ENCODE peak calls at places on chromosomes 1 and 21, in nine cellular contexts. P, U, J, H, N, O, Z, S and I are unnamed samples.

GRCh38 chr1:43982241-43982640 is 3.2 kb downstream of the B4GALT2 start:
- DNase-seq in O (no peak), N (no peak), U (no peak), S (no peak), J (no peak), P (no peak), Z (no peak), H (no peak), I (no peak)

GRCh38 chr1:171801395-171801990 is 20.0 kb downstream of the METTL13 start:
- DNase-seq in U (no peak), P (peak; percentile 73), O (no peak), J (no peak), H (no peak), Z (no peak), S (peak; percentile 73), N (no peak), I (no peak)

GRCh38 chr21:41564871-41565281 is 56.9 kb upstream of the TMPRSS2 start:
- DNase-seq in O (no peak), P (no peak), N (no peak), U (peak; percentile 63), Z (no peak), J (no peak), S (no peak), H (no peak), I (no peak)

GRCh38 chr1:240169188-240169587 is 77.5 kb downstream of the FMN2 start:
- DNase-seq in H (no peak), S (peak; percentile 13), Z (no peak), P (no peak), O (no peak), U (no peak), N (no peak), J (no peak), I (no peak)

GRCh38 chr1:200907611-200908097 is 13.0 kb downstream of the INAVA start:
- DNase-seq in J (no peak), U (no peak), Z (no peak), O (no peak), N (no peak), P (no peak), S (no peak), H (no peak), I (no peak)

GRCh38 chr1:47587891-47588582 is 150.2 kb downstream of the FOXD2 start:
- DNase-seq in P (peak; percentile 70), N (no peak), O (peak; percentile 55), J (no peak), Z (no peak), S (no peak), H (no peak), U (no peak), I (no peak)

GRCh38 chr21:36115138-36115710 is 19.7 kb upstream of the CBR3 start:
- DNase-seq in O (no peak), U (no peak), S (no peak), J (no peak), P (no peak), Z (no peak), H (no peak), N (no peak), I (no peak)

GRCh38 chr21:23009360-23009759 is 2011.2 kb downstream of the NCAM2 start:
- DNase-seq in S (no peak), O (no peak), N (no peak), U (no peak), H (no peak), Z (no peak), J (no peak), P (no peak), I (no peak)

GRCh38 chr1:109827986-109828385 is 64.3 kb upstream of the EPS8L3 start:
- DNase-seq in H (no peak), U (no peak), S (no peak), N (no peak), O (no peak), P (no peak), Z (no peak), J (no peak), I (no peak)

GRCh38 chr1:209248649-209249279 is 334.8 kb upstream of the CAMK1G start:
- DNase-seq in H (no peak), O (peak; percentile 34), U (peak; percentile 60), S (peak; percentile 72), P (peak; percentile 72), N (no peak), J (peak; percentile 25), Z (no peak), I (no peak)

GRCh38 chr1:192401832-192402231 is 85.0 kb downstream of the RGS21 start:
- DNase-seq in N (no peak), S (no peak), O (no peak), U (no peak), H (no peak), J (no peak), P (no peak), Z (no peak), I (no peak)

GRCh38 chr1:221419513-221420088 is 322.3 kb downstream of the DUSP10 start:
- DNase-seq in J (no peak), O (no peak), P (no peak), U (no peak), Z (no peak), H (no peak), N (no peak), S (no peak), I (no peak)

GRCh38 chr1:62425041-62425440 is 11.8 kb upstream of the USP1 start:
- DNase-seq in H (no peak), S (no peak), N (no peak), Z (no peak), P (no peak), J (no peak), O (no peak), U (no peak), I (no peak)

GRCh38 chr1:24742090-24742938 is 2.9 kb upstream of the CLIC4 start:
- DNase-seq in J (no peak), U (no peak), H (no peak), P (no peak), O (no peak), S (no peak), N (no peak), Z (no peak), I (peak; percentile 51)

GRCh38 chr1:223664106-223664505 is 1.4 kb downstream of the CAPN8 start:
- DNase-seq in U (peak; percentile 58), N (no peak), H (no peak), P (no peak), S (no peak), Z (no peak), J (no peak), O (no peak), I (no peak)

GRCh38 chr1:46342084-46342656 is 1.6 kb downstream of the NSUN4 start:
- DNase-seq in S (peak; percentile 15), H (no peak), P (no peak), N (no peak), O (no peak), Z (no peak), U (no peak), J (peak; percentile 13), I (no peak)

GRCh38 chr1:151806170-151806569 is 951 bp upstream of the LINGO4 start:
- DNase-seq in U (no peak), J (no peak), O (no peak), S (no peak), H (no peak), Z (no peak), P (no peak), N (no peak), I (no peak)
- H3K4me1 ChIP-seq in U (peaks cover 16% of the 10 kb centered on the region), J (no peaks in the 10 kb centered on the region), O (no peaks in the 10 kb centered on the region), S (no peaks in the 10 kb centered on the region), H (no peaks in the 10 kb centered on the region), Z (no peaks in the 10 kb centered on the region), P (no peaks in the 10 kb centered on the region), N (no peaks in the 10 kb centered on the region), I (no peaks in the 10 kb centered on the region)

DNA sequence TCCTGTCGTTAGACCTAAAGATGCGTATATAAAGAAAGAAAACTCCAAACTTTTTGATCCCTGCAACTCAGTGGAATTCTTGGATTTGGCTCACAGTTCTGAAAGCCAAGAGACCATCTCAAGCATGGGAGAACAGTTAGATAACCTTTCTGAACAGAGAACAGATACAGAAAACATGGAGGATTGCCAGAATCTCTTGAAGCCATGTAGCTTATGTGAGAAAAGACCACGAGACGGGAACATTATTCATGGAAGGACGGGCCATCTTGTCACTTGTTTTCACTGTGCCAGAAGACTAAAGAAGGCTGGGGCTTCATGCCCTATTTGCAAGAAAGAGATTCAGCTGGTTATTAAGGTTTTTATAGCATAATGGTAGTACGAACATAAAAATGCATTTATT is 33.1 kb downstream of the MDM4 start:
- DNase-seq in P (no peak), U (no peak), J (no peak), S (no peak), N (no peak), O (no peak), Z (no peak), H (no peak), I (no peak)
- H3K36me3 ChIP-seq in P (peaks cover 73% of the 10 kb centered on the region), U (peaks cover 11% of the 10 kb centered on the region), J (peaks cover 68% of the 10 kb centered on the region), S (peaks cover 8% of the 10 kb centered on the region), N (peaks cover 98% of the 10 kb centered on the region), O (peaks cover 95% of the 10 kb centered on the region), Z (no peaks in the 10 kb centered on the region), H (peaks cover 94% of the 10 kb centered on the region), I (peaks cover 10% of the 10 kb centered on the region)

GRCh38 chr1:152759453-152760173 is 1.8 kb downstream of the KPRP start:
- DNase-seq in N (no peak), J (no peak), U (no peak), S (no peak), Z (no peak), O (no peak), P (no peak), H (no peak), I (no peak)

GRCh38 chr1:152760551-152761190 is 2.8 kb downstream of the KPRP start:
- DNase-seq in O (no peak), P (no peak), U (no peak), J (no peak), H (no peak), Z (no peak), S (no peak), N (peak; percentile 65), I (no peak)

GRCh38 chr1:152756872-152757271 is 953 bp upstream of the KPRP start:
- DNase-seq in N (no peak), U (no peak), Z (no peak), P (no peak), H (no peak), S (no peak), J (no peak), O (no peak), I (no peak)

GRCh38 chr1:152758636-152759035 is 811 bp downstream of the KPRP start:
- DNase-seq in N (no peak), P (no peak), Z (no peak), U (no peak), J (no peak), O (no peak), H (no peak), S (no peak), I (no peak)

DNA sequence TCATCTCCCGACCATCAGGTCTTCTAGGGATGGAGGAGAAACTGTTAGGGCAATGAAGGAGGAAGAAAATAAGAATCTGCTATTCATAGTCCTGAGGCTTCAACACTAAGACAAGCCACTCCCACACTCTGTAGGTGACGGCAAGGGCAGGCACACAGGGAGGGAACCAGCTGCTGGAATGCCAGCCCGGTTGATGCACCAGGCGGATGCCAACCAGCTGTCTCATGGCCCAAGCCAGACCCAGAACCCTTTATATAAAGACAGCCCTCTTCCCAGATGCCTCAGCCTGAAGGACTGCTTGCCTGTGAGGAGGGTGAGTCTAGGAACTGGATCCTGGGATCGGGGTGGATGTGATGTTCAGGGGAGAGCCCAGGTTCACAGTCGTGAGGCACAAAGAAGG is at the start of gene KPRP:
- DNase-seq in N (no peak), P (no peak), S (no peak), U (no peak), Z (no peak), O (no peak), J (no peak), H (no peak), I (no peak)
- H3K9me3 ChIP-seq in N (no peaks in the 10 kb centered on the region), P (no peaks in the 10 kb centered on the region), S (peaks cover 25% of the 10 kb centered on the region), U (no peaks in the 10 kb centered on the region), Z (no peaks in the 10 kb centered on the region), O (no peaks in the 10 kb centered on the region), J (no peaks in the 10 kb centered on the region), H (no peaks in the 10 kb centered on the region), I (no peaks in the 10 kb centered on the region)

GRCh38 chr1:60634106-60634505 is 448.3 kb upstream of the NFIA start:
- DNase-seq in U (no peak), O (no peak), J (no peak), H (no peak), Z (no peak), S (no peak), N (no peak), P (no peak), I (no peak)
- H3K4me1 ChIP-seq in U (no peaks in the 10 kb centered on the region), O (no peaks in the 10 kb centered on the region), J (no peaks in the 10 kb centered on the region), H (no peaks in the 10 kb centered on the region), Z (no peaks in the 10 kb centered on the region), S (peaks cover 15% of the 10 kb centered on the region), N (no peaks in the 10 kb centered on the region), P (no peaks in the 10 kb centered on the region), I (no peaks in the 10 kb centered on the region)